ENCODE peak calls at places on chromosomes 11 and 22, in six cellular contexts. One of them, this sample, is unnamed.

GRCh38 chr11:35235944-35236666 is 97.1 kb downstream of the CD44 start:
- DNase-seq in H9: no peak
- DNase-seq in IMR-90: no peak
- DNase-seq in neuronal stem cell: no peak
- DNase-seq in mesenchymal stem cell: no peak
- DNase-seq in H1: no peak
- DNase-seq in this sample: no peak

GRCh38 chr11:15770798-15771414 is 585.4 kb downstream of the SOX6 start:
- DNase-seq in H9: peak; percentile 68
- DNase-seq in IMR-90: peak; percentile 52
- DNase-seq in neuronal stem cell: peak; percentile 51
- DNase-seq in mesenchymal stem cell: peak; percentile 41
- DNase-seq in H1: peak; percentile 13
- DNase-seq in this sample: peak; percentile 77

GRCh38 chr22:19657252-19658056 is 56.8 kb upstream of the SEPTIN5 start:
- DNase-seq in H9: no peak
- DNase-seq in IMR-90: no peak
- DNase-seq in neuronal stem cell: no peak
- DNase-seq in mesenchymal stem cell: no peak
- DNase-seq in H1: no peak
- DNase-seq in this sample: no peak

GRCh38 chr11:17991799-17992433 is 20.9 kb downstream of the SERGEF start:
- DNase-seq in H9: no peak
- DNase-seq in IMR-90: peak; percentile 70
- DNase-seq in neuronal stem cell: no peak
- DNase-seq in mesenchymal stem cell: peak; percentile 65
- DNase-seq in H1: no peak
- DNase-seq in this sample: peak; percentile 55

GRCh38 chr11:2990617-2991476 is 1.3 kb downstream of the NAP1L4 start:
- DNase-seq in H9: no peak
- DNase-seq in IMR-90: no peak
- DNase-seq in neuronal stem cell: no peak
- DNase-seq in mesenchymal stem cell: peak; percentile 34
- DNase-seq in H1: no peak
- DNase-seq in this sample: peak; percentile 40

GRCh38 chr11:74257934-74258553 is 53.4 kb downstream of the P4HA3 start:
- DNase-seq in H9: no peak
- DNase-seq in IMR-90: peak; percentile 82
- DNase-seq in neuronal stem cell: no peak
- DNase-seq in mesenchymal stem cell: no peak
- DNase-seq in H1: no peak
- DNase-seq in this sample: no peak

GRCh38 chr22:46561435-46561905 is 24.1 kb upstream of the CELSR1 start:
- DNase-seq in H9: peak; percentile 82
- DNase-seq in IMR-90: peak; percentile 23
- DNase-seq in neuronal stem cell: no peak
- DNase-seq in mesenchymal stem cell: no peak
- DNase-seq in H1: no peak
- DNase-seq in this sample: peak; percentile 85

GRCh38 chr11:95378106-95378505 is 147.1 kb upstream of the SESN3 start:
- DNase-seq in H9: no peak
- DNase-seq in IMR-90: no peak
- DNase-seq in neuronal stem cell: no peak
- DNase-seq in mesenchymal stem cell: no peak
- DNase-seq in H1: no peak
- DNase-seq in this sample: no peak

GRCh38 chr11:33027846-33028536 is 11.4 kb upstream of the TCP11L1 start:
- DNase-seq in H9: no peak
- DNase-seq in IMR-90: peak; percentile 62
- DNase-seq in neuronal stem cell: no peak
- DNase-seq in mesenchymal stem cell: peak; percentile 22
- DNase-seq in H1: no peak
- DNase-seq in this sample: no peak

GRCh38 chr11:110121204-110121603 is 28.0 kb downstream of the ZC3H12C start:
- DNase-seq in H9: no peak
- DNase-seq in IMR-90: peak; percentile 81
- DNase-seq in neuronal stem cell: no peak
- DNase-seq in mesenchymal stem cell: no peak
- DNase-seq in H1: no peak
- DNase-seq in this sample: no peak

GRCh38 chr22:31093956-31094622 is 13.0 kb downstream of the SMTN start:
- DNase-seq in H9: no peak
- DNase-seq in IMR-90: no peak
- DNase-seq in neuronal stem cell: no peak
- DNase-seq in mesenchymal stem cell: no peak
- DNase-seq in H1: no peak
- DNase-seq in this sample: no peak

GRCh38 chr22:35303029-35303624 is 3.4 kb downstream of the TOM1 start:
- DNase-seq in H9: no peak
- DNase-seq in IMR-90: no peak
- DNase-seq in neuronal stem cell: no peak
- DNase-seq in mesenchymal stem cell: no peak
- DNase-seq in H1: no peak
- DNase-seq in this sample: no peak

GRCh38 chr22:35301370-35301874 is 1.7 kb downstream of the TOM1 start:
- DNase-seq in H9: no peak
- DNase-seq in IMR-90: peak; percentile 96
- DNase-seq in neuronal stem cell: no peak
- DNase-seq in mesenchymal stem cell: peak; percentile 99
- DNase-seq in H1: no peak
- DNase-seq in this sample: peak; percentile 37

GRCh38 chr22:35299217-35299716 is 427 bp upstream of the TOM1 start:
- DNase-seq in H9: no peak
- DNase-seq in IMR-90: no peak
- DNase-seq in neuronal stem cell: peak; percentile 18
- DNase-seq in mesenchymal stem cell: no peak
- DNase-seq in H1: no peak
- DNase-seq in this sample: no peak

GRCh38 chr22:35305525-35306070 is 5.9 kb downstream of the TOM1 start:
- DNase-seq in H9: no peak
- DNase-seq in IMR-90: no peak
- DNase-seq in neuronal stem cell: no peak
- DNase-seq in mesenchymal stem cell: peak; percentile 27
- DNase-seq in H1: no peak
- DNase-seq in this sample: no peak

GRCh38 chr22:35299717-35300497 is at the start of gene TOM1:
- DNase-seq in H9: peak; percentile 98
- DNase-seq in IMR-90: peak; percentile 99
- DNase-seq in neuronal stem cell: peak; percentile 99
- DNase-seq in mesenchymal stem cell: peak; percentile 100
- DNase-seq in H1: peak; percentile 93
- DNase-seq in this sample: peak; percentile 99
- H4K8ac ChIP-seq in H9: no peak within 1 kb of the TSS
- H4K8ac ChIP-seq in IMR-90: peak within 1 kb of the TSS; percentile 85
- H4K8ac ChIP-seq in neuronal stem cell: no peak within 1 kb of the TSS
- H4K8ac ChIP-seq in mesenchymal stem cell: peak within 1 kb of the TSS; percentile 10
- H4K8ac ChIP-seq in H1: peak within 1 kb of the TSS; percentile 84
- H4K8ac ChIP-seq in this sample: no peak within 1 kb of the TSS

GRCh38 chr11:118923721-118924587 is 1.8 kb downstream of the BCL9L start:
- DNase-seq in H9: no peak
- DNase-seq in IMR-90: no peak
- DNase-seq in neuronal stem cell: no peak
- DNase-seq in mesenchymal stem cell: no peak
- DNase-seq in H1: no peak
- DNase-seq in this sample: no peak
- H4K8ac ChIP-seq in H9: no peak overlapping the region
- H4K8ac ChIP-seq in IMR-90: peak overlapping the region; percentile 78
- H4K8ac ChIP-seq in neuronal stem cell: no peak overlapping the region
- H4K8ac ChIP-seq in mesenchymal stem cell: no peak overlapping the region
- H4K8ac ChIP-seq in H1: no peak overlapping the region
- H4K8ac ChIP-seq in this sample: no peak overlapping the region

GRCh38 chr11:128181090-128181485 is 406.3 kb downstream of the ETS1 start:
- DNase-seq in H9: no peak
- DNase-seq in IMR-90: peak; percentile 47
- DNase-seq in neuronal stem cell: no peak
- DNase-seq in mesenchymal stem cell: peak; percentile 48
- DNase-seq in H1: no peak
- DNase-seq in this sample: no peak
- H4K8ac ChIP-seq in H9: no peak overlapping the region
- H4K8ac ChIP-seq in IMR-90: peak overlapping the region; percentile 75
- H4K8ac ChIP-seq in neuronal stem cell: no peak overlapping the region
- H4K8ac ChIP-seq in mesenchymal stem cell: peak overlapping the region; percentile 62
- H4K8ac ChIP-seq in H1: no peak overlapping the region
- H4K8ac ChIP-seq in this sample: no peak overlapping the region

GRCh38 chr11:43772733-43773132 is 92.2 kb downstream of the HSD17B12 start:
- DNase-seq in H9: no peak
- DNase-seq in IMR-90: no peak
- DNase-seq in neuronal stem cell: no peak
- DNase-seq in mesenchymal stem cell: no peak
- DNase-seq in H1: no peak
- DNase-seq in this sample: no peak

GRCh38 chr11:43774786-43775185 is 94.2 kb downstream of the HSD17B12 start:
- DNase-seq in H9: no peak
- DNase-seq in IMR-90: no peak
- DNase-seq in neuronal stem cell: no peak
- DNase-seq in mesenchymal stem cell: no peak
- DNase-seq in H1: no peak
- DNase-seq in this sample: no peak

GRCh38 chr11:43765194-43765593 is 84.7 kb downstream of the HSD17B12 start:
- DNase-seq in H9: no peak
- DNase-seq in IMR-90: no peak
- DNase-seq in neuronal stem cell: no peak
- DNase-seq in mesenchymal stem cell: no peak
- DNase-seq in H1: no peak
- DNase-seq in this sample: no peak

DNA sequence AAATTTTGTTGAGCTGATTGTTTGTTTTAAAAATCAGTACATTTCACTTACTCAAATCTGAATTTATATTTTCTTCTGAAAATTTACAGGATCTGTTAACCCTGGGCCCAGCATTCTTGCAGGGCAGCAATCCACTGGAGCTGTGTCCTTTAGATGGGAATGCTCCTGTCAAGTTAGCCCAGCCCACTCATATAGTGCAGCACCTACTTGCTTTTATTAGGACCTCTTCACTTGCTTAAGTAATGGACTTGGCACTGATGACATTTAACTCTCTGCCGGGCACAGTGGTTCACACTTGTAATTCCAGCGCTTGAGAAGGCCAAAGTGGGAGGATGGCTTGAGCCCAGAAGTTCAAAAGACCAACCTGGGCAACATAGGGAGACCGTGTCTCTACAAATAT is 89.6 kb downstream of the HSD17B12 start:
- DNase-seq in H9: no peak
- DNase-seq in IMR-90: no peak
- DNase-seq in neuronal stem cell: no peak
- DNase-seq in mesenchymal stem cell: no peak
- DNase-seq in H1: no peak
- DNase-seq in this sample: no peak
- H4K8ac ChIP-seq in H9: no peak overlapping the region
- H4K8ac ChIP-seq in IMR-90: no peak overlapping the region
- H4K8ac ChIP-seq in neuronal stem cell: no peak overlapping the region
- H4K8ac ChIP-seq in mesenchymal stem cell: no peak overlapping the region
- H4K8ac ChIP-seq in H1: no peak overlapping the region
- H4K8ac ChIP-seq in this sample: no peak overlapping the region

DNA sequence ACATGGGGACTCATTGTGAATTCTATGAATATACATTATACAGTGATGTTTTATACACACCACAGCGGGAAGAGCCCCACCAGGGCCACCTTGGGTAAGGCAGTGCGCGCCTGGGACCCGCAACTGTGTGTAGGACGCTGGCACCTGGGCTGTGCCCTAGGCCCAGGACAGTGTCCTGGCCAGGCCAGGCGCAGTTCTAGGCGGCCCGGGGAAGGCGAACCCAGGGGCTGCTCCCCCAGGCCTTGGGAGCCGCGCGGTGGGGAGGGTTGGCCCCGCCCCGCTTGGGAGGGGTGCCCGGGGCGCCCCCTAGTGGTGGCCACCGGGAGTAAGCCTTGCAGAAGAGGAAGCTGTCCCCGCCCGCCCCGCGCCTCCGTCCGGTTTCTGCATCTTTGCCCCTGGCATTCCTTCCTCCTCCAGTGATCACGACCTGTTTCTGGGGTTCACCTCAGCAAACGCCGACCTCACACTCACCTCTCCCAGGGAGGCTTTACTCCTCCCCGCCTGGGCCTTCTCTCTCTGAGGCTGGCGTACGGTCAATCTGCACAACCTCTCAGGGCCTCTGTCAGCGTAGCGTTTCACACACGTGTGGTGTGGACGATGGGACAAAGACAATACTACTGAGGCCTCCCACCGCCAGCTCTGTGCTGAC is 9.5 kb upstream of the EHD1 start:
- DNase-seq in H9: peak; percentile 88
- DNase-seq in IMR-90: no peak
- DNase-seq in neuronal stem cell: peak; percentile 79
- DNase-seq in mesenchymal stem cell: peak; percentile 62
- DNase-seq in H1: peak; percentile 56
- DNase-seq in this sample: peak; percentile 79
- H4K8ac ChIP-seq in H9: no peak overlapping the region
- H4K8ac ChIP-seq in IMR-90: peak overlapping the region; percentile 96
- H4K8ac ChIP-seq in neuronal stem cell: peak overlapping the region; percentile 52
- H4K8ac ChIP-seq in mesenchymal stem cell: peak overlapping the region; percentile 95
- H4K8ac ChIP-seq in H1: peak overlapping the region; percentile 95
- H4K8ac ChIP-seq in this sample: no peak overlapping the region

GRCh38 chr11:12410006-12410728 is 32.8 kb downstream of the PARVA start:
- DNase-seq in H9: peak; percentile 49
- DNase-seq in IMR-90: peak; percentile 51
- DNase-seq in neuronal stem cell: no peak
- DNase-seq in mesenchymal stem cell: peak; percentile 73
- DNase-seq in H1: no peak
- DNase-seq in this sample: peak; percentile 82
- H4K8ac ChIP-seq in H9: no peak overlapping the region
- H4K8ac ChIP-seq in IMR-90: peak overlapping the region; percentile 93
- H4K8ac ChIP-seq in neuronal stem cell: no peak overlapping the region
- H4K8ac ChIP-seq in mesenchymal stem cell: peak overlapping the region; percentile 90
- H4K8ac ChIP-seq in H1: no peak overlapping the region
- H4K8ac ChIP-seq in this sample: no peak overlapping the region

GRCh38 chr11:78083036-78083435 is 3.4 kb upstream of the NDUFC2 start:
- DNase-seq in H9: no peak
- DNase-seq in IMR-90: no peak
- DNase-seq in neuronal stem cell: no peak
- DNase-seq in mesenchymal stem cell: no peak
- DNase-seq in H1: no peak
- DNase-seq in this sample: no peak
- H4K8ac ChIP-seq in H9: no peak overlapping the region
- H4K8ac ChIP-seq in IMR-90: no peak overlapping the region
- H4K8ac ChIP-seq in neuronal stem cell: no peak overlapping the region
- H4K8ac ChIP-seq in mesenchymal stem cell: no peak overlapping the region
- H4K8ac ChIP-seq in H1: no peak overlapping the region
- H4K8ac ChIP-seq in this sample: no peak overlapping the region